ENCODE peak calls at places on chromosomes 5 and 9, in five cellular contexts. One of them, this sample, is unnamed.

GRCh38 chr9:109012876-109013677 is at the start of gene CTNNAL1:
- DNase-seq in Kasumi-1: peak; percentile 78
- DNase-seq in activated CD8-positive, alpha-beta memory T cell treated with anti-CD3 and anti-CD28 coated beads, Interleukin-2, amount 50 U/mL, for 48 hours: peak; percentile 90
- DNase-seq in bronchial epithelial cell: no peak
- DNase-seq in DMS53: peak; percentile 92
- DNase-seq in this sample: peak; percentile 94

GRCh38 chr5:115379622-115380344 is 83.3 kb upstream of the CCDC112 start:
- DNase-seq in activated CD8-positive, alpha-beta memory T cell treated with anti-CD3 and anti-CD28 coated beads, Interleukin-2, amount 50 U/mL, for 48 hours: no peak
- DNase-seq in bronchial epithelial cell: peak; percentile 84
- DNase-seq in Kasumi-1: no peak
- DNase-seq in DMS53: peak; percentile 96
- DNase-seq in this sample: peak; percentile 72

GRCh38 chr9:71854811-71855210 is 56.2 kb downstream of the ABHD17B start:
- DNase-seq in Kasumi-1: no peak
- DNase-seq in DMS53: no peak
- DNase-seq in activated CD8-positive, alpha-beta memory T cell treated with anti-CD3 and anti-CD28 coated beads, Interleukin-2, amount 50 U/mL, for 48 hours: no peak
- DNase-seq in bronchial epithelial cell: no peak
- DNase-seq in this sample: no peak

GRCh38 chr5:25892251-25892650 is 1146.1 kb downstream of the CDH9 start:
- DNase-seq in Kasumi-1: no peak
- DNase-seq in activated CD8-positive, alpha-beta memory T cell treated with anti-CD3 and anti-CD28 coated beads, Interleukin-2, amount 50 U/mL, for 48 hours: no peak
- DNase-seq in bronchial epithelial cell: no peak
- DNase-seq in DMS53: peak; percentile 26
- DNase-seq in this sample: no peak

GRCh38 chr5:170623576-170624181 is 119.9 kb downstream of the KCNIP1 start:
- DNase-seq in activated CD8-positive, alpha-beta memory T cell treated with anti-CD3 and anti-CD28 coated beads, Interleukin-2, amount 50 U/mL, for 48 hours: peak; percentile 76
- DNase-seq in bronchial epithelial cell: peak; percentile 37
- DNase-seq in Kasumi-1: peak; percentile 61
- DNase-seq in DMS53: peak; percentile 49
- DNase-seq in this sample: peak; percentile 28

GRCh38 chr5:117788596-117788995 is 1199.8 kb downstream of the DTWD2 start:
- DNase-seq in DMS53: no peak
- DNase-seq in Kasumi-1: no peak
- DNase-seq in bronchial epithelial cell: no peak
- DNase-seq in activated CD8-positive, alpha-beta memory T cell treated with anti-CD3 and anti-CD28 coated beads, Interleukin-2, amount 50 U/mL, for 48 hours: no peak
- DNase-seq in this sample: no peak

GRCh38 chr9:134585746-134586706 is 55.6 kb upstream of the COL5A1 start:
- DNase-seq in Kasumi-1: no peak
- DNase-seq in bronchial epithelial cell: no peak
- DNase-seq in activated CD8-positive, alpha-beta memory T cell treated with anti-CD3 and anti-CD28 coated beads, Interleukin-2, amount 50 U/mL, for 48 hours: peak; percentile 29
- DNase-seq in DMS53: no peak
- DNase-seq in this sample: no peak

GRCh38 chr9:70479880-70480291 is 65.4 kb upstream of the KLF9 start:
- DNase-seq in activated CD8-positive, alpha-beta memory T cell treated with anti-CD3 and anti-CD28 coated beads, Interleukin-2, amount 50 U/mL, for 48 hours: no peak
- DNase-seq in Kasumi-1: no peak
- DNase-seq in bronchial epithelial cell: peak; percentile 41
- DNase-seq in DMS53: peak; percentile 34
- DNase-seq in this sample: no peak

GRCh38 chr5:36724429-36725332 is 118.3 kb downstream of the SLC1A3 start:
- DNase-seq in activated CD8-positive, alpha-beta memory T cell treated with anti-CD3 and anti-CD28 coated beads, Interleukin-2, amount 50 U/mL, for 48 hours: no peak
- DNase-seq in DMS53: peak; percentile 8
- DNase-seq in Kasumi-1: peak; percentile 97
- DNase-seq in bronchial epithelial cell: no peak
- DNase-seq in this sample: no peak

GRCh38 chr9:126338945-126339344 is 12.3 kb downstream of the MVB12B start:
- DNase-seq in bronchial epithelial cell: no peak
- DNase-seq in activated CD8-positive, alpha-beta memory T cell treated with anti-CD3 and anti-CD28 coated beads, Interleukin-2, amount 50 U/mL, for 48 hours: no peak
- DNase-seq in Kasumi-1: no peak
- DNase-seq in DMS53: no peak
- DNase-seq in this sample: no peak

GRCh38 chr5:54580997-54581741 is 63.6 kb downstream of the SNX18 start:
- DNase-seq in Kasumi-1: no peak
- DNase-seq in activated CD8-positive, alpha-beta memory T cell treated with anti-CD3 and anti-CD28 coated beads, Interleukin-2, amount 50 U/mL, for 48 hours: no peak
- DNase-seq in DMS53: no peak
- DNase-seq in bronchial epithelial cell: no peak
- DNase-seq in this sample: no peak

GRCh38 chr5:12883395-12883794 is 979.1 kb upstream of the CTNND2 start:
- DNase-seq in DMS53: no peak
- DNase-seq in Kasumi-1: no peak
- DNase-seq in bronchial epithelial cell: no peak
- DNase-seq in activated CD8-positive, alpha-beta memory T cell treated with anti-CD3 and anti-CD28 coated beads, Interleukin-2, amount 50 U/mL, for 48 hours: no peak
- DNase-seq in this sample: no peak

GRCh38 chr5:1438871-1439270 is 6.4 kb downstream of the SLC6A3 start:
- DNase-seq in bronchial epithelial cell: no peak
- DNase-seq in Kasumi-1: no peak
- DNase-seq in activated CD8-positive, alpha-beta memory T cell treated with anti-CD3 and anti-CD28 coated beads, Interleukin-2, amount 50 U/mL, for 48 hours: no peak
- DNase-seq in DMS53: no peak
- DNase-seq in this sample: peak; percentile 43

GRCh38 chr5:136056336-136056735 is 27.5 kb downstream of the TGFBI start:
- DNase-seq in bronchial epithelial cell: no peak
- DNase-seq in DMS53: no peak
- DNase-seq in activated CD8-positive, alpha-beta memory T cell treated with anti-CD3 and anti-CD28 coated beads, Interleukin-2, amount 50 U/mL, for 48 hours: no peak
- DNase-seq in Kasumi-1: no peak
- DNase-seq in this sample: no peak

GRCh38 chr9:136769710-136770191 is 5.4 kb upstream of the LCN15 start:
- DNase-seq in activated CD8-positive, alpha-beta memory T cell treated with anti-CD3 and anti-CD28 coated beads, Interleukin-2, amount 50 U/mL, for 48 hours: peak; percentile 81
- DNase-seq in DMS53: no peak
- DNase-seq in bronchial epithelial cell: no peak
- DNase-seq in Kasumi-1: peak; percentile 79
- DNase-seq in this sample: peak; percentile 80

GRCh38 chr5:180241600-180241999 is 32.6 kb upstream of the RASGEF1C start:
- DNase-seq in DMS53: no peak
- DNase-seq in activated CD8-positive, alpha-beta memory T cell treated with anti-CD3 and anti-CD28 coated beads, Interleukin-2, amount 50 U/mL, for 48 hours: no peak
- DNase-seq in Kasumi-1: no peak
- DNase-seq in bronchial epithelial cell: no peak
- DNase-seq in this sample: no peak

GRCh38 chr5:136157514-136157913 is 24.9 kb downstream of the SMAD5 start:
- DNase-seq in DMS53: no peak
- DNase-seq in activated CD8-positive, alpha-beta memory T cell treated with anti-CD3 and anti-CD28 coated beads, Interleukin-2, amount 50 U/mL, for 48 hours: no peak
- DNase-seq in bronchial epithelial cell: no peak
- DNase-seq in Kasumi-1: no peak
- DNase-seq in this sample: no peak

GRCh38 chr9:112041536-112042243 is 133.4 kb downstream of the SUSD1 start:
- DNase-seq in DMS53: no peak
- DNase-seq in bronchial epithelial cell: peak; percentile 99
- DNase-seq in activated CD8-positive, alpha-beta memory T cell treated with anti-CD3 and anti-CD28 coated beads, Interleukin-2, amount 50 U/mL, for 48 hours: no peak
- DNase-seq in Kasumi-1: no peak
- DNase-seq in this sample: peak; percentile 18

GRCh38 chr5:56732147-56732546 is 83.2 kb upstream of the MAP3K1 start:
- DNase-seq in activated CD8-positive, alpha-beta memory T cell treated with anti-CD3 and anti-CD28 coated beads, Interleukin-2, amount 50 U/mL, for 48 hours: no peak
- DNase-seq in bronchial epithelial cell: no peak
- DNase-seq in Kasumi-1: no peak
- DNase-seq in DMS53: no peak
- DNase-seq in this sample: no peak

GRCh38 chr5:158410976-158411375 is 552.0 kb upstream of the CLINT1 start:
- DNase-seq in Kasumi-1: no peak
- DNase-seq in activated CD8-positive, alpha-beta memory T cell treated with anti-CD3 and anti-CD28 coated beads, Interleukin-2, amount 50 U/mL, for 48 hours: no peak
- DNase-seq in DMS53: no peak
- DNase-seq in bronchial epithelial cell: no peak
- DNase-seq in this sample: no peak

This sample was measured in pancreas.